ENCODE peak calls at places on chromosomes 12 and 14, in four cellular contexts. Q is mesenchymal stem cell, L is neuronal stem cell, O is H1. P is an unnamed sample.

GRCh38 chr12:41122894-41123293 is 65.2 kb upstream of the PDZRN4 start:
- DNase-seq in Q (no peak), L (no peak), O (no peak), P (no peak)

GRCh38 chr12:10641735-10642500 is 28.5 kb upstream of the MAGOHB start:
- DNase-seq in Q (peak; percentile 38), L (no peak), O (no peak), P (peak; percentile 63)

GRCh38 chr14:103329421-103330347 is 4.4 kb upstream of the EIF5 start:
- DNase-seq in Q (no peak), L (no peak), O (no peak), P (no peak)

GRCh38 chr14:49033131-49033530 is 553.0 kb downstream of the RPS29 start:
- DNase-seq in Q (no peak), L (no peak), O (no peak), P (no peak)

GRCh38 chr12:97288526-97288925 is 174.1 kb upstream of the RMST start:
- DNase-seq in Q (no peak), L (no peak), O (no peak), P (no peak)

GRCh38 chr14:63205850-63206249 is 1.6 kb downstream of the RHOJ start:
- DNase-seq in Q (no peak), L (no peak), O (no peak), P (no peak)

GRCh38 chr12:12718382-12718761 is 1.2 kb downstream of the CDKN1B start:
- DNase-seq in Q (peak; percentile 35), L (no peak), O (no peak), P (no peak)

GRCh38 chr14:68728342-68729106 is 64.3 kb downstream of the ZFP36L1 start:
- DNase-seq in Q (no peak), L (no peak), O (no peak), P (no peak)

GRCh38 chr12:53102883-53103807 is at the start of gene SOAT2:
- DNase-seq in Q (no peak), L (no peak), O (no peak), P (no peak)

GRCh38 chr12:27732281-27732680 is 21.6 kb downstream of the MRPS35 start:
- DNase-seq in Q (no peak), L (no peak), O (no peak), P (no peak)

GRCh38 chr12:71719647-71720370 is 33.9 kb downstream of the TMEM19 start:
- DNase-seq in Q (no peak), L (no peak), O (no peak), P (peak; percentile 44)

GRCh38 chr14:44657688-44658388 is 150.8 kb upstream of the FSCB start:
- DNase-seq in Q (peak; percentile 52), L (peak; percentile 20), O (no peak), P (peak; percentile 7)

GRCh38 chr14:59020382-59020781 is 168.1 kb upstream of the DAAM1 start:
- DNase-seq in Q (peak; percentile 42), L (no peak), O (no peak), P (peak; percentile 30)

GRCh38 chr12:103401421-103401820 is 94.3 kb downstream of the C12orf42 start:
- DNase-seq in Q (no peak), L (no peak), O (peak; percentile 9), P (peak; percentile 12)

GRCh38 chr12:179885-180284 is 34.1 kb downstream of the SLC6A12 start:
- DNase-seq in Q (no peak), L (no peak), O (no peak), P (no peak)
- H2BK12ac ChIP-seq in Q (peak overlapping the region; percentile 79), L (no peak overlapping the region), O (no peak overlapping the region), P (no peak overlapping the region)

DNA sequence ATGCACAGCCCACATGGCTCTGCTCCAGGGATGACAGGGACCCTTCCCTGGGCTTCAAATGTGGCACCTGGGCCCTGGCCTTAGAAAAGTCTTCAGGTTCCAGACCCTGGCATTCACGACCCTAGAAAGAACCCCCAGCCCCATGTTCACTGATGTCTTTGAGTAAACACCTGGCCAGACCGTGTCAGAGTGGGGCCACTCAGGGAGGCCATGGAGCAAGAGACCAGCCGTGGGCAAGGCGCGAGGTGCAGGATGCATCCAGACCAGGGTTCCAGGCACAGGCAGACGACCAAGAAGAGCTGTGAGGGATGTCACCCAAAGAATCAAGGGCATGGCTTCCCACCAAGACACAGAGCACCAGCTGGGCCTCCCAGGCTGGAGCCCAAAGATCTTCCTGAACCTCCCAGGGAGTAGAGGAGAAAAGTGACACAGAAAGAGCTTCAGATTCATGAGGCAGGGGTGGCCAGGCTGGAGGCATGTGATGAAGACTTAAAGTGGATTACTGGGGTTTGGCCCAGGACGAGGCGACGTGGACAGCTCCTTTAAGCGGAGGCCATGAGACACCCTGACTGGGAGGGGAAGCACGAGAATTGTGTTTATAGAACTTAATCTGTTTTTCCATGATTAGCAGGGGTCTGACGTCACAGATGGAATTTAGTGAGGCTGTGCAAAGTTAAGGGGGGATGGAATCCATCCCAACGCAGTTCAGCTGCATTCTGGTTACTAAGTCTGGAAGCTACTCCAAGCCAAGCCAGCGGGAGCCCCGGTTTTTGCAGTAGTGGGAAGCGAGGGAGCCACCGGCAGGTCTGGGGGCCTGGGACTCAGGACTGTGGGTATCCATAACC is 61.6 kb downstream of the ARL6IP4 start:
- DNase-seq in Q (peak; percentile 92), L (no peak), O (no peak), P (no peak)
- H3K9ac ChIP-seq in Q (no peak overlapping the region), L (no peak overlapping the region), O (no peak overlapping the region), P (no peak overlapping the region)

GRCh38 chr12:47709277-47710048 is 3.6 kb upstream of the RPAP3 start:
- DNase-seq in Q (no peak), L (no peak), O (no peak), P (no peak)

GRCh38 chr12:47710283-47710682 is 4.5 kb upstream of the RPAP3 start:
- DNase-seq in Q (no peak), L (no peak), O (no peak), P (no peak)

GRCh38 chr12:47705571-47706425 is at the start of gene RPAP3:
- DNase-seq in Q (peak; percentile 93), L (peak; percentile 84), O (peak; percentile 67), P (peak; percentile 99)

GRCh38 chr12:47707355-47707754 is 1.5 kb upstream of the RPAP3 start:
- DNase-seq in Q (no peak), L (no peak), O (no peak), P (no peak)

GRCh38 chr12:47707905-47708543 is 2.2 kb upstream of the RPAP3 start:
- DNase-seq in Q (no peak), L (no peak), O (no peak), P (no peak)
- H3K4me3 ChIP-seq in Q (no peak overlapping the region), L (no peak overlapping the region), O (no peak overlapping the region), P (no peak overlapping the region)

DNA sequence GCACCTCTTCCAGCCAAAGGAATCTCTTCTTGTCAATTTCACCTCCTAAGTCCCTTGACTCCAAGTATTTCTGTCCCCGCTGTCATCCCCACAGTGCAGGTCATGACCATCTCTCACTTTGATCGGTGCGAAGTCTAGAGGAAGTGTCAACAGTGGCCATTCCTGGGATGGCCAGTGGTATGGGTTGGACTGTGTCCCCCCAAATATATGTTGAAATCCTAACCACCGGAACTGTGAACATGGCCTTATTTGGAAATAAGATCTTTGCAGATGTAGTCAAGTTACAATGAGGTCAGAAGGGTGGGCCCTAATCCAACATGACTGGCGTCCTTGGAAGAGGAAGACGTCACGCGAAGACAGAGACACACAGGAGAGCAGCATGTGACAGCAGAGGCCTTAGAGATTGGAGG is 155.9 kb upstream of the PRMT8 start:
- DNase-seq in Q (no peak), L (no peak), O (no peak), P (no peak)
- H2BK12ac ChIP-seq in Q (no peak overlapping the region), L (no peak overlapping the region), O (no peak overlapping the region), P (no peak overlapping the region)

GRCh38 chr12:109714141-109714912 is 702 bp downstream of the FAM222A start:
- DNase-seq in Q (peak; percentile 71), L (peak; percentile 77), O (no peak), P (peak; percentile 55)
- H3K9ac ChIP-seq in Q (no peak overlapping the region), L (peak overlapping the region; percentile 94), O (no peak overlapping the region), P (no peak overlapping the region)

P was measured in trophoblast cell.